ENCODE peak calls at places on chromosomes 2 and 18, in seven cellular contexts. K is fibroblast of the aortic adventitia, X is MM.1S, B is testis, J is pancreas, U is fibroblast of lung, P is AG04449. T is an unnamed sample.

GRCh38 chr2:165698621-165698946 is 95.5 kb downstream of the GALNT3 start:
- DNase-seq in P (no peak), J (no peak), U (peak), X (peak), K (peak), B (peak), T (no peak)

GRCh38 chr18:48590678-48591077 is 51.8 kb downstream of the CTIF start:
- DNase-seq in J (no peak), X (no peak), U (peak), B (no peak), P (peak), K (peak), T (no peak)

GRCh38 chr2:3652896-3653625 is 4.9 kb upstream of the ALLC start:
- DNase-seq in P (no peak), K (no peak), B (no peak), J (no peak), X (no peak), U (no peak), T (no peak)

GRCh38 chr2:30321466-30321865 is 90.1 kb downstream of the LBH start:
- DNase-seq in K (peak), U (peak), B (no peak), X (no peak), J (no peak), P (no peak), T (peak)

GRCh38 chr2:118902279-118903028 is 39.5 kb upstream of the MARCO start:
- DNase-seq in U (no peak), P (no peak), J (no peak), X (no peak), B (no peak), K (no peak), T (no peak)

GRCh38 chr2:151730242-151730975 is 3.9 kb downstream of the NEB start:
- DNase-seq in K (peak), U (peak), J (no peak), P (peak), B (no peak), X (peak), T (no peak)

GRCh38 chr2:98457045-98457696 is 12.5 kb downstream of the INPP4A start:
- DNase-seq in B (no peak), U (peak), P (peak), K (peak), X (no peak), J (no peak), T (peak)

GRCh38 chr2:28325567-28326468 is 66.8 kb upstream of the FOSL2 start:
- DNase-seq in X (no peak), K (no peak), P (no peak), U (peak), B (no peak), J (no peak), T (no peak)

GRCh38 chr2:168239281-168239680 is 8.1 kb downstream of the STK39 start:
- DNase-seq in K (no peak), B (no peak), J (no peak), P (no peak), U (no peak), X (no peak), T (no peak)

GRCh38 chr2:129847043-129847442 is 132.4 kb upstream of the RAB6C start:
- DNase-seq in P (no peak), K (no peak), X (no peak), U (no peak), J (no peak), B (no peak), T (no peak)

GRCh38 chr18:26215247-26215970 is 10.8 kb upstream of the TAF4B start:
- DNase-seq in P (no peak), X (peak), J (no peak), B (no peak), K (no peak), U (no peak), T (no peak)

GRCh38 chr2:36177282-36177681 is 178.3 kb upstream of the CRIM1 start:
- DNase-seq in X (no peak), K (no peak), J (no peak), B (no peak), P (no peak), U (peak), T (no peak)

GRCh38 chr18:9925369-9925768 is 11.6 kb downstream of the VAPA start:
- DNase-seq in U (peak), K (peak), B (no peak), J (no peak), P (no peak), X (no peak), T (no peak)

GRCh38 chr2:142291964-142292363 is 161.1 kb upstream of the LRP1B start:
- DNase-seq in X (no peak), U (peak), J (no peak), K (no peak), B (no peak), P (no peak), T (no peak)

GRCh38 chr2:25161055-25161781 is 7.2 kb downstream of the POMC start:
- DNase-seq in P (no peak), X (peak), U (peak), B (peak), J (peak), K (peak), T (no peak)

GRCh38 chr2:100561191-100561590 is 1.6 kb upstream of the PDCL3 start:
- DNase-seq in J (no peak), B (no peak), K (no peak), X (no peak), P (no peak), U (no peak), T (no peak)

GRCh38 chr2:13574831-13575230 is 858.1 kb downstream of the TRIB2 start:
- DNase-seq in X (peak), U (no peak), J (no peak), K (no peak), P (no peak), B (no peak), T (no peak)

GRCh38 chr2:73063909-73064875 is 7.3 kb downstream of the SFXN5 start:
- DNase-seq in J (no peak), B (no peak), P (peak), K (peak), X (no peak), U (peak), T (no peak)

GRCh38 chr2:64934530-64934929 is 54.7 kb upstream of the SLC1A4 start:
- DNase-seq in P (no peak), K (no peak), J (no peak), X (no peak), B (no peak), U (no peak), T (no peak)

GRCh38 chr2:233083782-233084181 is 23.6 kb downstream of the INPP5D start:
- DNase-seq in U (no peak), J (no peak), P (no peak), X (no peak), K (no peak), B (peak), T (no peak)

GRCh38 chr2:171999604-172000469 is at the start of gene METAP1D:
- DNase-seq in J (peak), B (peak), X (peak), P (no peak), U (peak), K (peak), T (peak)
- TF ChIP-seq CTCF in J (no peak), B (no peak), X (no peak), P (no peak), U (no peak), K (peak), T (no peak)

DNA sequence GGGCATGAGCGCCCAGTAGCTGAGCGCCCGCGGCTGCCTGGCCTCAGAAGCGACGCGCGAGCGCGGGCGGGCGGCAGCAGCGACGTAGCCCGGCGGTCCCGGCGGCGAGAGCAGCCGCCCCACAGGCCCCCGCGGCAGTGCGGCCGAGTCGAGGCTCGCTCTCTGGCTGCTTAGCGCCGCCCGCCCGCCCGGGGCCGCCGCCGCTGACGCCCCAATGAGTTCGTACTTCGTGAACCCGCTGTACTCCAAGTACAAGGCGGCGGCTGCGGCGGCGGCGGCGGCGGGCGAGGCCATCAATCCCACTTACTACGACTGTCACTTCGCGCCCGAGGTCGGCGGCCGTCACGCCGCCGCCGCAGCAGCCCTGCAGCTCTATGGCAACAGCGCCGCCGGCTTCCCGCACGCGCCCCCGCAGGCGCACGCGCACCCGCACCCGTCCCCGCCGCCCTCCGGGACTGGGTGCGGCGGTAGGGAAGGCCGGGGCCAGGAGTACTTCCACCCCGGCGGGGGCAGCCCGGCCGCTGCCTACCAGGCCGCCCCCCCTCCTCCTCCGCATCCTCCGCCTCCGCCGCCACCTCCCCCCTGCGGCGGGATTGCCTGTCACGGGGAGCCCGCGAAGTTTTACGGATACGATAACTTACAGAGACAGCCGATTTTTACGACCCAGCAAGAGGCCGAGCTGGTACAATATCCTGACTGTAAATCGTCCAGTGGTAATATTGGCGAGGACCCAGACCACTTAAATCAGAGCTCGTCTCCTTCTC is 830 bp downstream of the HOXD8 start:
- DNase-seq in K (no peak), B (peak), U (no peak), X (no peak), J (no peak), P (no peak), T (no peak)
- H3K4me3 ChIP-seq in K (no peak), B (peak), U (no peak), X (no peak), J (no peak), P (peak), T (no peak)

GRCh38 chr2:212381428-212382102 is 157.0 kb downstream of the ERBB4 start:
- DNase-seq in P (no peak), J (no peak), X (no peak), U (no peak), K (no peak), B (no peak), T (no peak)

GRCh38 chr2:212379103-212379502 is 159.5 kb downstream of the ERBB4 start:
- DNase-seq in X (no peak), U (peak), B (no peak), J (no peak), K (peak), P (no peak), T (no peak)

GRCh38 chr2:212387146-212387545 is 151.5 kb downstream of the ERBB4 start:
- DNase-seq in X (no peak), B (no peak), U (peak), P (no peak), J (no peak), K (peak), T (no peak)

GRCh38 chr2:212385241-212385640 is 153.4 kb downstream of the ERBB4 start:
- DNase-seq in J (no peak), U (peak), X (no peak), B (no peak), K (no peak), P (no peak), T (no peak)

DNA sequence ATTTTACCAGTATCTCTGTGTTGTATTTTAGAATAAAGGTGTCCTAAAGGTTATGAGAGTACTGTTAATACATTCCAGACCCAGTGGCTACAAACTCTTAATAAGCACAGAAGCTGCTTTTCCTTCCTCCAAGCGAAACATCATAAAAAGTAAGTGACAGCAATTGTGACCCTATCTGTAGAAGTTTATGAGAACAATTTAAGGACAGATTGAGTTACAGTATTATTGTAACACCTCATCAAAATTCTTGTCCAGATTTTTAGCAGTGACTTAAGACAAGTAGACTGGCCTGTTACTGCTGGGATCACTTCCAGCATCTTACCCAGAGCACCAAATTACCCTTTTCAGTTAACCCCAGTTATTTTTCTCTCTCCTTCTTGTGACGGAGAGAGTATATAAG is 154.6 kb downstream of the ERBB4 start:
- DNase-seq in X (no peak), K (no peak), U (peak), J (no peak), P (no peak), B (no peak), T (no peak)
- TF ChIP-seq CTCF in X (no peak), K (no peak), U (no peak), J (no peak), P (no peak), B (no peak), T (no peak)

GRCh38 chr2:201881731-201882130 is 75.4 kb downstream of the CDK15 start:
- DNase-seq in K (peak), B (no peak), J (no peak), P (no peak), X (no peak), U (no peak), T (no peak)
- H3K4me3 ChIP-seq in K (no peak), B (no peak), J (no peak), P (no peak), X (no peak), U (no peak), T (no peak)

GRCh38 chr2:238183846-238184245 is 19.6 kb downstream of the ILKAP start:
- DNase-seq in X (no peak), U (peak), B (no peak), P (no peak), J (no peak), K (no peak), T (no peak)
- TF ChIP-seq CTCF in X (no peak), U (no peak), B (no peak), P (no peak), J (no peak), K (no peak), T (no peak)

GRCh38 chr2:55164534-55165104 is 67.5 kb downstream of the CLHC1 start:
- DNase-seq in X (no peak), B (no peak), K (no peak), P (no peak), J (no peak), U (no peak), T (no peak)

GRCh38 chr2:55163258-55163657 is 68.8 kb downstream of the CLHC1 start:
- DNase-seq in B (peak), X (no peak), K (peak), U (peak), P (peak), J (no peak), T (no peak)

GRCh38 chr2:55162284-55163006 is 69.6 kb downstream of the CLHC1 start:
- DNase-seq in B (no peak), K (no peak), X (no peak), P (no peak), U (no peak), J (no peak), T (no peak)

GRCh38 chr2:55165567-55165966 is 66.5 kb downstream of the CLHC1 start:
- DNase-seq in K (peak), X (no peak), U (peak), P (no peak), J (no peak), B (no peak), T (peak)

DNA sequence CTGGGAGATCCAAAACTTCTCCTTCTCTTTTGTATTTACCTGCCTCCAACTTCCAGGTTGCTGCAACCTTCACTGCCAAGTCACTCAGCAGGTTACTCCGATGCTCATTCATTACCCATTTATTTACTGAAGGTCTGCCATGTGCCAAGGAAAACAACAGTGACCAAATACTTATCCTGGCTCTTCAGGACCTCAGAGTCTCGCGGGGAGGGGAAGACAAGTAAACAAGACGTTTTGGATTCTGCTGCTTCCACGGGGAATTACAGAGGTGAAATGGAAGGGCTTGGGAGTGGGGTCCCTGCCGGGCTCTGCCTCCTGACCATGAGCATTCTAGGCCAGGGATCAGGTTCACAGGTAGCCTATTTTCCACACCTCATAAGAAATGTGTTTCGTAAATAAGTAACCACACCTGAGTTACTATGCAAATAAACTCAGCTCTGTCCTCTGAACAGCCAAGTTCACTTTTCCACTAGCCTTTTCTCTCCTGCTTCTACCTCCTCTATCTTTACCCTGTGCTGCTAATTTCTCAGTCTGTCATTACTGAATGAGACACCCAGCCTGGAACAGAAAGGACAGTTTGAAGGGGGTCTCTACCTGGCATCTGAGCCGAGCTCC is 68.1 kb downstream of the CLHC1 start:
- DNase-seq in P (no peak), B (no peak), J (peak), X (no peak), K (no peak), U (peak), T (no peak)
- H3K4me3 ChIP-seq in P (no peak), B (no peak), J (no peak), X (no peak), K (no peak), U (no peak), T (no peak)

DNA sequence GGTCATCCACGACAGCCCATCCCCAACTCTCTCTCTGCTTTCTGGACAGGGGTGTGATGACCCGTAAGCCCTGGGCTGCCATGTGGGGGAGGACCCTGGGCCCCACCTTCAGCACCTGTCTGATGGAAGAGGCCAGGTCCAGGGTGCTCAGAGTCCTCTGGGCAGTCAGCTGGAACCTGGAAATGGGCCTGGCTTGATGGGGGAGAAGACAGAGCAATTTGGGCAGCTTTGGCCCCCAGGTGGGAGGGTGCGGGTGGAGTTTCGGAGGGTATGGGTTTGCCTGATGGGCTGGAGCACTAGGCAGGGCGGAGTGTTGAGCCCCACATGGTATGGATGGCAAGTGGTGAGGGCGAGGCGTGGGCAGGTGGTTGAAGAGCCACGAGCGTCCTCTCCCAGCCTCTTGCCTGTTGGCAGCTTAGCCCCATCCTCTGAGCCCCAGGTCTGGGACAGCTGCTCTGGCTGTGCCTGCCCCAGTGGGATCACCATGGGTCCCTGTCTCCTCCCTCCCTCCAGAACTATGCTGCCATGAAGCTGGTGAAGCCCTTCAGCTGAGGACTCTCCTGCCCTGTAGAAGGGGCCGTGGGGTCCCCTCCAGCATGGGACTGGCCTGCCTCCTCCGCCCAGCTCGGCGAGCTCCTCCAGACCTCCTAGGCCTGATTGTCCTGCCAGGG is 232.7 kb downstream of the DYSF start:
- DNase-seq in U (no peak), P (no peak), K (no peak), J (no peak), B (no peak), X (no peak), T (no peak)
- TF ChIP-seq CTCF in U (no peak), P (no peak), K (no peak), J (no peak), B (no peak), X (no peak), T (no peak)

T was measured in retinal pigment epithelial cell.